ENCODE peak calls at places on chromosomes 3 and 15, in six cellular contexts. Q is omental fat pad, Z is HCT116, C is H9, D is progenitor cell of endocrine pancreas, Y is endothelial cell. O is an unnamed sample.

GRCh38 chr3:187624588-187624987 is 45.6 kb downstream of the SST start:
- DNase-seq in Q (no peak), Z (no peak), C (no peak), D (no peak), Y (no peak), O (no peak)

GRCh38 chr15:40873625-40874561 is at the start of gene RHOV:
- DNase-seq in Q (peak), Z (peak), C (peak), D (peak), Y (peak), O (peak)

GRCh38 chr3:99866167-99866810 is 48.6 kb downstream of the CMSS1 start:
- DNase-seq in Q (no peak), Z (no peak), C (no peak), D (no peak), Y (no peak), O (no peak)

GRCh38 chr3:194003128-194004057 is 132.6 kb upstream of the HES1 start:
- DNase-seq in Q (peak), Z (peak), C (peak), D (peak), Y (peak), O (peak)

GRCh38 chr3:66224220-66224619 is 3.4 kb downstream of the SLC25A26 start:
- DNase-seq in Q (no peak), Z (no peak), C (no peak), D (no peak), Y (no peak), O (no peak)

GRCh38 chr3:60555704-60556340 is 695.4 kb downstream of the FHIT start:
- DNase-seq in Q (no peak), Z (no peak), C (peak), D (no peak), Y (no peak), O (no peak)

GRCh38 chr3:27590437-27591320 is 106.5 kb upstream of the SLC4A7 start:
- DNase-seq in Q (no peak), Z (no peak), C (no peak), D (no peak), Y (peak), O (no peak)

GRCh38 chr3:150074697-150075416 is 104.2 kb upstream of the PFN2 start:
- DNase-seq in Q (no peak), Z (no peak), C (no peak), D (no peak), Y (no peak), O (no peak)

GRCh38 chr3:64187065-64187959 is 38.0 kb downstream of the PRICKLE2 start:
- DNase-seq in Q (no peak), Z (no peak), C (no peak), D (no peak), Y (no peak), O (peak)

GRCh38 chr3:150737874-150738679 is 24.9 kb downstream of the SIAH2 start:
- DNase-seq in Q (no peak), Z (peak), C (peak), D (no peak), Y (no peak), O (no peak)

GRCh38 chr3:176872771-176873209 is 324.5 kb downstream of the TBL1XR1 start:
- DNase-seq in Q (no peak), Z (peak), C (peak), D (no peak), Y (peak), O (peak)

GRCh38 chr15:72784233-72784876 is 797 bp upstream of the ADPGK start:
- DNase-seq in Q (no peak), Z (peak), C (no peak), D (no peak), Y (peak), O (peak)

GRCh38 chr3:132593241-132593949 is 3.7 kb upstream of the ACKR4 start:
- DNase-seq in Q (no peak), Z (no peak), C (no peak), D (no peak), Y (no peak), O (no peak)

GRCh38 chr3:118488751-118489150 is 545.9 kb downstream of the IGSF11 start:
- DNase-seq in Q (no peak), Z (no peak), C (no peak), D (no peak), Y (no peak), O (no peak)

GRCh38 chr3:152556731-152557254 is 278.1 kb upstream of the P2RY1 start:
- DNase-seq in Q (no peak), Z (no peak), C (no peak), D (no peak), Y (no peak), O (no peak)

GRCh38 chr3:14452676-14453367 is 50.4 kb downstream of the SLC6A6 start:
- DNase-seq in Q (peak), Z (peak), C (no peak), D (no peak), Y (no peak), O (peak)
- TF ChIP-seq CTCF in Q (no peak), Z (no peak), C (no peak), D (no peak), Y (no peak), O (no peak)

DNA sequence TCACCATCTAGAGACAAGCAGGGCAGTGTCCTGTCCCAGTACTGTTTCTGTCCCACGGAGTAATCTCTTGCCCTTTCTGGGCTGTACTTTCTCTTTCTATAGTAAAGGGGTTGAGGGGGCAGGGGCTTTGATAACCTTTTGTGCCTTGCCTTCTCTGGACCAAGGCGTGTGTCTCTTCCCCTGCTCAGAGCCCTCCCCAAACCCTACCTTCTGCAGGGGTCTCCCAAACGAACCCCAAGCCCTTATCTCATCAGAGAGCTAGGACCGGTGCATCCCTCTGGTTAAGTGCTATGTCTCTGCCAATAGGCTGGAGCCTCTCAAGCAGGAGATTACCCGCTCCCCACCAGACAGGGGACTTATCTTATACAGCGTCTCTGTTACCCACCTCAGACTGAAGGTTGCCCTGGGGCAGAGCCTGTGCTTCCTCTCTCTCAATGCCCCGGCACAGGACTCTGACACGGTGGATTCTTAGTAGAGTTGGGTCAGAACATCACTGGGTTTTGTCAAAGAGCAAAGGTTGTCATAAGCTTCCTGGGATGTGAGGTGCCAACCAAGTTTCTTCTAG is 2.9 kb downstream of the PLEKHO2 start:
- DNase-seq in Q (no peak), Z (no peak), C (peak), D (no peak), Y (no peak), O (no peak)
- TF ChIP-seq CTCF in Q (no peak), Z (no peak), C (no peak), D (no peak), Y (no peak), O (no peak)

GRCh38 chr3:136861890-136862610 is at the start of gene NCK1:
- DNase-seq in Q (peak), Z (peak), C (peak), D (peak), Y (peak), O (peak)
- TF ChIP-seq CTCF in Q (no peak), Z (peak), C (peak), D (peak), Y (no peak), O (no peak)

GRCh38 chr3:43996379-43997301 is 245.0 kb upstream of the TOPAZ1 start:
- DNase-seq in Q (no peak), Z (no peak), C (peak), D (no peak), Y (peak), O (no peak)
- TF ChIP-seq CTCF in Q (no peak), Z (no peak), C (peak), D (peak), Y (no peak), O (peak)

DNA sequence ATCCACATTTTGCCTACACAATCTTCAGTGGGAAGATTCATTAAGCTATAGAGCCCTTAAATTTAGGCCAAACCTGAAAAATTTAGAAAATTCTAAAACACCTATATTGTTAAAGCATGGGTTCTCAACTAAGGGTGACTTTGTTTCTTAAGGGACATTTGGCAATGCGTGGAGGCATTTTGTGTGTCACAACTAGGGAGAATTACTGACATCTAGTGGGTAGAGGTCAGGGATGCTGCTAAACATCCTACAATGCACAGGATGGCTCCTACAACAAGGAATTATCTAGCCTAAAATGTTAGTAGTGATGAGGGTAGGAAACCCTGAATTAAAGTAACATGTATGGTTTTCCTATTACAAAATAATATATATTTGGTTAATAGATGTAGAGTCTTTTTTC is 55.8 kb downstream of the TBC1D5 start:
- DNase-seq in Q (no peak), Z (peak), C (no peak), D (no peak), Y (peak), O (peak)
- TF ChIP-seq CTCF in Q (no peak), Z (peak), C (peak), D (peak), Y (no peak), O (peak)

GRCh38 chr3:48688737-48689075 is 3.0 kb upstream of the NCKIPSD start:
- DNase-seq in Q (no peak), Z (no peak), C (no peak), D (no peak), Y (no peak), O (no peak)
- TF ChIP-seq CTCF in Q (no peak), Z (no peak), C (no peak), D (no peak), Y (no peak), O (no peak)

GRCh38 chr3:56682458-56683121 is 475 bp downstream of the TASOR start:
- DNase-seq in Q (peak), Z (no peak), C (peak), D (peak), Y (peak), O (no peak)
- TF ChIP-seq CTCF in Q (no peak), Z (no peak), C (no peak), D (no peak), Y (no peak), O (no peak)

DNA sequence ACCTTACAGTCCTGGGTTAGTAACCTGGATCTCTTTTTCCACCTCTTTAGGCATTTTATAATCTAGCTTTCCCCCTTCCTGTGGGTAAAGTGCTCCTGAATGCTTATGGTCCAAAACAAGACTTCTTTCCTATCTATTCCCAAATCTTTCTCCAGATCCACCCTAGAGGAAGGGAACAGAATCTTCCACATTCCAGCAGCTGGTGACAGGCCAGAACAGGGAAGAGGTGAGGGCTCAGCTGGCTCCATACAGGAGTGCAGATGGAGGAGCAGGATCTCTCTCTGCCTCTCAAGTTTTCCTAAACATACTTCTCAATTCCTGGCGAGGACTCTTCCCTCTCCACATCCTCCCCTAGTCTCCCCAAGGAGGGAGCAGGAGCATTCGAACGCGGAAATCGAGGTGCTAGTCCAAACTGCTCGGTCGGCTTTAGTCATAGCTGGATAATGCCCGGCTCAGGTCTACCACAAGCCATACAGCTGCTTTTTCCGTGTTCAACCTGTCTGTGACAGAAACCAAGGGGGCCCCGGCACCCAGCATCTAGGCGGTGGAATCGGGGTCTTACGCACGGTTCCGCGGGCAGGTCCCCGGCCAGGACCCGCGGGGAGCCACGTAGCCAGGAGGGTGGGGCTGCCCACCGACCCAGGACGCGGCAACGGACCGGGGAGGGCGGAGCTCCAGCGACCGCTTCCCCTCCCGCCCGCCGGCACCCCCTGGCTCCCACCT is 4.0 kb downstream of the RASSF1 start:
- DNase-seq in Q (no peak), Z (no peak), C (no peak), D (no peak), Y (no peak), O (no peak)
- TF ChIP-seq CTCF in Q (no peak), Z (no peak), C (no peak), D (no peak), Y (no peak), O (no peak)

DNA sequence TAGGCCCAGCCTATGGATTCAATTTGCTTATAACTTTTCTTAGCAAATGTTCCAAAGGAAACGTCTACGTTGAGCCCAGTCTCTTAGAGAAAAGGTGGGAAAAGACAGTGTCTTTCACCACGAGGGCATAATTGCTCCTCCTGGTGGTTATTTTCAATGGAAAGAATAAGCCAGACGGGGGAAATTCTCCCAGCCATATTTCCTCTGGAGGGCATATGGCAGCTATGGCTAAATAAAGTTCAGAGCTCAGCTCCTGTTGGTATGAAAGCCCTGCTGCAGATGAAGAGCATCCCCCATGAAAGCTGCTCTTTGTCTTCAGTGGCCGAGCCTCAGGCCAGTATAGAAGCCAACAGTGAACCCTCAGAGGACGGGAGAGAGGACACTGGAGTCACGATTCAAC is 297.9 kb downstream of the RYR3 start:
- DNase-seq in Q (no peak), Z (no peak), C (no peak), D (no peak), Y (no peak), O (no peak)
- TF ChIP-seq CTCF in Q (no peak), Z (peak), C (peak), D (peak), Y (peak), O (peak)

O was measured in LNCaP clone FGC.